ENCODE peak calls at places on chromosome 15, in eight cellular contexts. A is neural progenitor cell; Y is CD8-positive, alpha-beta T cell; G is NB4; H is breast epithelium; R is heart left ventricle; D is foreskin fibroblast; M is AG04449. K is an unnamed sample.

GRCh38 chr15:60553163-60553562 is 74.2 kb upstream of the ICE2 start:
- DNase-seq in R (no peak), D (no peak), Y (no peak), A (no peak), M (no peak), H (no peak), G (no peak), K (no peak)

GRCh38 chr15:89072277-89072869 is 15.9 kb upstream of the ABHD2 start:
- DNase-seq in A (no peak), H (no peak), R (no peak), G (no peak), Y (no peak), D (no peak), M (no peak), K (no peak)

GRCh38 chr15:78051622-78052405 is 25.7 kb downstream of the TBC1D2B start:
- DNase-seq in H (no peak), G (peak; percentile 72), M (no peak), Y (no peak), D (no peak), R (peak; percentile 62), A (no peak), K (no peak)

GRCh38 chr15:71601038-71601869 is 209.1 kb upstream of the NR2E3 start:
- DNase-seq in A (no peak), D (no peak), H (no peak), R (no peak), Y (no peak), G (no peak), M (no peak), K (no peak)

GRCh38 chr15:70344666-70345065 is 246.9 kb upstream of the TLE3 start:
- DNase-seq in Y (no peak), H (peak; percentile 22), G (no peak), D (no peak), A (no peak), R (no peak), M (no peak), K (no peak)

GRCh38 chr15:73368301-73369072 is at the start of gene HCN4:
- DNase-seq in R (no peak), A (peak; percentile 86), H (no peak), D (no peak), M (no peak), Y (no peak), G (no peak), K (no peak)

GRCh38 chr15:34472947-34473346 is 35.3 kb upstream of the GOLGA8A start:
- DNase-seq in D (no peak), Y (no peak), A (no peak), R (no peak), H (no peak), M (no peak), G (no peak), K (no peak)

GRCh38 chr15:99102332-99103235 is 2.3 kb upstream of the SYNM start:
- DNase-seq in G (no peak), D (no peak), M (no peak), A (no peak), Y (no peak), R (no peak), H (no peak), K (no peak)

GRCh38 chr15:81000144-81000625 is 538 bp upstream of the TLNRD1 start:
- DNase-seq in R (no peak), G (peak; percentile 46), H (no peak), Y (no peak), M (no peak), D (no peak), A (no peak), K (no peak)

GRCh38 chr15:98888839-98889479 is 118.6 kb downstream of the PGPEP1L start:
- DNase-seq in R (no peak), Y (no peak), A (no peak), G (no peak), D (no peak), H (no peak), M (no peak), K (no peak)

GRCh38 chr15:69337133-69337532 is 38.4 kb downstream of the PAQR5 start:
- DNase-seq in Y (no peak), H (no peak), M (peak; percentile 19), D (peak; percentile 57), A (no peak), G (no peak), R (no peak), K (no peak)

GRCh38 chr15:33960160-33960559 is 8.1 kb upstream of the CHRM5 start:
- DNase-seq in Y (no peak), R (no peak), D (no peak), H (no peak), G (peak; percentile 45), M (no peak), A (no peak), K (no peak)

GRCh38 chr15:48905216-48905615 is 27.3 kb downstream of the EID1 start:
- DNase-seq in R (no peak), A (peak; percentile 28), Y (no peak), M (no peak), G (no peak), H (no peak), D (no peak), K (no peak)

GRCh38 chr15:101049856-101050646 is 130.9 kb downstream of the LRRK1 start:
- DNase-seq in A (no peak), D (no peak), H (no peak), Y (no peak), G (no peak), R (no peak), M (no peak), K (no peak)

GRCh38 chr15:60727260-60727659 is 248.3 kb upstream of the ICE2 start:
- DNase-seq in A (peak; percentile 56), H (no peak), G (no peak), M (no peak), Y (no peak), D (no peak), R (no peak), K (no peak)

GRCh38 chr15:26011916-26012315 is 148.8 kb upstream of the ATP10A start:
- DNase-seq in G (no peak), H (no peak), M (no peak), D (no peak), R (no peak), A (no peak), Y (no peak), K (no peak)

GRCh38 chr15:48021336-48022086 is 99.3 kb upstream of the SLC24A5 start:
- DNase-seq in M (no peak), R (no peak), A (no peak), H (no peak), D (no peak), G (no peak), Y (no peak), K (peak; percentile 23)

GRCh38 chr15:89396723-89397652 is 62.4 kb upstream of the POLG start:
- DNase-seq in M (no peak), Y (no peak), A (peak; percentile 28), D (no peak), G (peak; percentile 56), R (no peak), H (no peak), K (no peak)

GRCh38 chr15:90184786-90185704 is 16.1 kb upstream of the SEMA4B start:
- DNase-seq in Y (peak; percentile 28), M (no peak), A (peak; percentile 84), D (peak; percentile 21), G (peak; percentile 64), H (peak; percentile 43), R (peak; percentile 72), K (no peak)

GRCh38 chr15:100703032-100703578 is 100.7 kb downstream of the ASB7 start:
- DNase-seq in M (no peak), D (peak; percentile 66), G (no peak), R (no peak), H (peak; percentile 7), A (no peak), Y (no peak), K (peak; percentile 86)

GRCh38 chr15:85646538-85647091 is 148.1 kb downstream of the KLHL25 start:
- DNase-seq in H (no peak), R (no peak), A (no peak), M (no peak), D (peak; percentile 54), Y (no peak), G (peak; percentile 18), K (peak; percentile 74)

GRCh38 chr15:63075072-63075995 is 32.8 kb downstream of the TPM1 start:
- DNase-seq in H (no peak), R (no peak), A (no peak), Y (no peak), D (no peak), G (no peak), M (no peak), K (no peak)
- H3K4me3 ChIP-seq in H (no peak overlapping the region), R (no peak overlapping the region), A (no peak overlapping the region), Y (no peak overlapping the region), D (no peak overlapping the region), G (no peak overlapping the region), M (no peak overlapping the region), K (no peak overlapping the region)

GRCh38 chr15:65517866-65518207 is 348 bp upstream of the DPP8 start:
- DNase-seq in G (no peak), M (no peak), H (no peak), R (no peak), A (no peak), D (no peak), Y (no peak), K (peak; percentile 29)
- TF ChIP-seq CTCF in G (no peak), M (no peak), H (no peak), R (no peak), A (no peak), D (no peak), Y (no peak), K (no peak)

GRCh38 chr15:96331942-96332853 is 1.7 kb downstream of the NR2F2 start:
- DNase-seq in D (no peak), R (no peak), Y (no peak), A (peak; percentile 59), M (no peak), G (peak; percentile 89), H (peak; percentile 24), K (no peak)
- H3K4me3 ChIP-seq in D (peak overlapping the region; percentile 80), R (peak overlapping the region; percentile 68), Y (no peak overlapping the region), A (peak overlapping the region; percentile 92), M (peak overlapping the region; percentile 96), G (peak overlapping the region; percentile 94), H (peak overlapping the region; percentile 80), K (peak overlapping the region; percentile 83)

DNA sequence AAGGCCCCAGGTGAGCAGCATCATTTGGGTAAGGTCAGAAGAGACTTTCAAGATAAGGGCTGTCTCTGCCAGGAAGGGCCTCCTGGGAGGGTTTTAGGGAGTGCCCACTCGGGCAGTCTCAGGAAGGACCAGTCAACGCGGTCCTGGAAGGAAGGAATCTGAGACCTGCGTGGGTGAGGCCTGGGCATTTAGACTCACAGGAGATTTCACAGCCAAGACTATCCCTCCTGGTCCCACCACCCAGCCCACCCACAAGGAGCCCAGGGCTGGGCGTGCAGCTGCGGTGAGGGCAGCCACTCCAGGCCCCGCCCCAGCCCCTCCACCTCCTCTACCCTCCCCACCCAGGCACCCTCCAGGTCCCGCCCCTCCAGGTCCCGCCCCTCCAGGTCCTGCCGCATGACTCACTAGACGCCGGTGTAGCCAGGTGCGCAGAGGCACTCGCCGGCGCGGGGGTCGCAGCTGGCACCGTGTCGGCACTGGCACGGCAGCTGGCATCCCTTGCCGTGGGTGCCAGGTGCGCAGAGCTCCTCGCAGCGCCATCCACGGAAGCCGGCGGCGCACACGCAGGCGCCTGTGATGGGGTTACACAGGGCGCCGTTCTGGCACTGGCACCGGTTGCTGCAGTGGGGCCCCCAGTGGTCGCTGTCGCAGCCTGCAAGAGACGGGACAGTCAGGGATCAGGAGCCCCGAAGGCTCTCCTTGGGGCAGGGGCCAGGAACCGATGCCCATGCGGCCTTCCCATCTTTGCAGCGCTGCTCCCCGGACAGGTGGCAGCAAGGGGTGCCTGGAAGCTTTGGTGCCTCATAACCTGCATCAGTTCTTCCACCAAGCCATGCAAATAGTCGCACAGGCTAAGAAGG is 112.8 kb downstream of the RAB11A start:
- DNase-seq in A (peak; percentile 83), R (no peak), D (no peak), M (no peak), Y (peak; percentile 43), G (peak; percentile 33), H (no peak), K (no peak)
- TF ChIP-seq CTCF in A (peak; percentile 66), R (no peak), D (no peak), M (peak; percentile 2), Y (peak; percentile 49), G (peak; percentile 29), H (no peak), K (peak; percentile 25)